ENCODE peak calls at places on chromosome 7, in four cellular contexts. M is heart right ventricle, H is aorta, P is GM23338. A is an unnamed sample.

GRCh38 chr7:133207687-133208086 is 45.2 kb upstream of the EXOC4 start:
- DNase-seq in H (no peak), P (peak; percentile 63), M (no peak), A (no peak)

GRCh38 chr7:90717286-90718060 is 121.4 kb downstream of the CDK14 start:
- DNase-seq in H (no peak), P (no peak), M (no peak), A (no peak)

GRCh38 chr7:70668606-70669358 is 463.2 kb upstream of the GALNT17 start:
- DNase-seq in M (peak; percentile 53), H (peak; percentile 88), P (peak; percentile 28), A (no peak)

GRCh38 chr7:120014920-120015465 is 258.0 kb upstream of the KCND2 start:
- DNase-seq in H (no peak), M (no peak), P (peak; percentile 37), A (no peak)

GRCh38 chr7:54880326-54880989 is 121.4 kb upstream of the SEC61G start:
- DNase-seq in H (no peak), M (no peak), P (no peak), A (no peak)

GRCh38 chr7:116227678-116228239 is 17.4 kb downstream of the TES start:
- DNase-seq in H (no peak), M (no peak), P (no peak), A (no peak)

GRCh38 chr7:151394076-151395035 is 15.5 kb downstream of the WDR86 start:
- DNase-seq in M (no peak), H (no peak), P (no peak), A (no peak)

GRCh38 chr7:22333680-22334141 is 23.2 kb downstream of the RAPGEF5 start:
- DNase-seq in M (no peak), P (no peak), H (peak; percentile 40), A (no peak)

GRCh38 chr7:143485500-143485899 is 7.8 kb downstream of the TAS2R41 start:
- DNase-seq in H (no peak), M (no peak), P (no peak), A (no peak)

GRCh38 chr7:7554647-7555575 is 11.8 kb upstream of the MIOS start:
- DNase-seq in P (no peak), M (no peak), H (no peak), A (peak; percentile 69)

GRCh38 chr7:76505168-76506080 is 4.9 kb upstream of the UPK3B start:
- DNase-seq in M (no peak), P (peak; percentile 5), H (no peak), A (peak; percentile 13)

GRCh38 chr7:2504128-2504817 is 15.3 kb upstream of the LFNG start:
- DNase-seq in H (no peak), M (no peak), P (no peak), A (no peak)

GRCh38 chr7:64407148-64407547 is 93.4 kb downstream of the ZNF736 start:
- DNase-seq in H (no peak), M (no peak), P (no peak), A (no peak)

GRCh38 chr7:63925626-63926460 is 72.8 kb upstream of the ZNF722 start:
- DNase-seq in M (peak; percentile 88), H (peak; percentile 95), P (no peak), A (peak; percentile 94)

GRCh38 chr7:31741852-31742251 is 54.8 kb downstream of the PPP1R17 start:
- DNase-seq in H (no peak), M (no peak), P (no peak), A (no peak)

GRCh38 chr7:122307228-122307619 is 2.7 kb upstream of the FEZF1 start:
- DNase-seq in P (peak; percentile 80), H (no peak), M (no peak), A (no peak)

GRCh38 chr7:24572421-24573007 is 738 bp upstream of the PALS2 start:
- DNase-seq in M (peak; percentile 13), P (peak; percentile 21), H (peak; percentile 83), A (peak; percentile 56)

GRCh38 chr7:41292457-41292856 is 410.4 kb downstream of the INHBA start:
- DNase-seq in P (no peak), M (no peak), H (no peak), A (no peak)

GRCh38 chr7:53984776-53985175 is 557.4 kb upstream of the VSTM2A start:
- DNase-seq in M (no peak), H (no peak), P (no peak), A (no peak)

DNA sequence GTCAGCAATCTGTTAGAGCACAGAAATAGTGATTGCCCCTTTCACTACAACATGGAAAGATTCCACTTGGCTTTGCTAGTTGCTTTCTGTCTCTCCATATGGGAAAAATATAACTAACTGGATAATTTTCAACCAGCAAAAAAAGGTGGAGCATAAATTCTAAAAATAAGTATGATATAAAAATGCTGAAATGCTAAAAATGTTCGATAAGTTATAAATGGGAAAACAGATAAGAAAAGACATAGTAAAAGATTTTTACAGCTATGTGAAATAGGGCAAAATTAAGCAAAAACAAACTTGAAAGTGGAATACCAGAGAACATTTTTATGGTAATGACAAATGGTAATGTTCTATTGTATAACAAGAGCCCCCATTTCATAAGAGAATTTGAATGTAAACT is 90.2 kb downstream of the GPR85 start:
- DNase-seq in M (no peak), H (no peak), P (no peak), A (no peak)
- H3K27ac ChIP-seq in M (peak overlapping the region; percentile 90), H (no peak overlapping the region), P (no peak overlapping the region), A (no peak overlapping the region)

DNA sequence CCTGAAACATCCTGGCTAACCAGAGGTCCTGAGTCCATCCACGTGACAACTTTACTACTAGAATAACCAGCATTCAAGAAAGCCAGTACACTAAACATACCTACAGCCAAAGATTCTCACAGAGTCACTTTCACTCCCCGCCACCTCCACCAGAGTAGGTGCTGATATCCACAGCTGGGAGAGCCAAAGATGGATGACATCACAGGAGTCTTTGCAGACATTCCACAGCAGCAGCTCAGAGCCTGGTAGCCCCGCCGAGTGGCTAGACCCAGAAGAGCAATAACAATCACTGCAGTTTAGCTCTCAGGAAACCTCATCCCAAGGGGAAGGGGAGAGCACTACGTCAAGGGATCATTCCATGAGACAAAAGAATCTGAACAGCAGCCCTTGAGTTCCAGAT is 13.5 kb upstream of the ADAM22 start:
- DNase-seq in M (no peak), H (no peak), P (peak; percentile 41), A (no peak)
- H3K27me3 ChIP-seq in M (no peaks in the 10 kb centered on the region), H (no peaks in the 10 kb centered on the region), P (no peaks in the 10 kb centered on the region), A (no peaks in the 10 kb centered on the region)

DNA sequence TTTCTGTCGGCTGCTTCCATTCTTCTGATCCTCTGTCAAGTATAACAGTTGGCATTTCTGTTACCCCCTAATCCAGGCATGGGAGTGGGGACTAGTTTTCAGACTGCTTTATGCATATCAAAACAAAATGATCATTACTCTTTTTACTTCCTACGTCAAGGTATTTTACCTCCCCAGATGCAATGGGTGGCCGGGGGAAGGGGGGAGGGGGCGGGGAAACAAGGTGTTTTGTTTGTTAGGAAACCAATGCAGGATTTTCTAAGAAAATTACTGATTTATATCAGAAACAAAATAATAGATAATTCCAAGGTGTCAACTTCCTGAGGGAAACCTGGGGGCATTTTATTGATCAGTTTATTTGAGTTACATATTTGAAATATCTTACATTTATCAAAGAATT is 66.3 kb downstream of the NRF1 start:
- DNase-seq in P (no peak), H (no peak), M (no peak), A (no peak)
- H3K27ac ChIP-seq in P (peak overlapping the region; percentile 2), H (no peak overlapping the region), M (no peak overlapping the region), A (no peak overlapping the region)

GRCh38 chr7:136251826-136252225 is 274.7 kb upstream of the MTPN start:
- DNase-seq in P (peak; percentile 17), H (no peak), M (no peak), A (no peak)
- H3K27me3 ChIP-seq in P (no peaks in the 10 kb centered on the region), H (no peaks in the 10 kb centered on the region), M (no peaks in the 10 kb centered on the region), A (no peaks in the 10 kb centered on the region)

GRCh38 chr7:44433255-44434022 is 57.0 kb downstream of the NUDCD3 start:
- DNase-seq in H (no peak), M (no peak), P (no peak), A (no peak)
- H3K27ac ChIP-seq in H (no peak overlapping the region), M (no peak overlapping the region), P (no peak overlapping the region), A (no peak overlapping the region)

GRCh38 chr7:28550580-28551205 is 138.4 kb downstream of the CREB5 start:
- DNase-seq in M (no peak), P (no peak), H (no peak), A (no peak)

GRCh38 chr7:28547115-28547514 is 134.8 kb downstream of the CREB5 start:
- DNase-seq in M (no peak), H (no peak), P (no peak), A (no peak)

GRCh38 chr7:28551311-28551710 is 139.0 kb downstream of the CREB5 start:
- DNase-seq in M (no peak), H (no peak), P (no peak), A (no peak)

GRCh38 chr7:28546067-28546466 is 133.7 kb downstream of the CREB5 start:
- DNase-seq in M (no peak), P (no peak), H (no peak), A (no peak)

DNA sequence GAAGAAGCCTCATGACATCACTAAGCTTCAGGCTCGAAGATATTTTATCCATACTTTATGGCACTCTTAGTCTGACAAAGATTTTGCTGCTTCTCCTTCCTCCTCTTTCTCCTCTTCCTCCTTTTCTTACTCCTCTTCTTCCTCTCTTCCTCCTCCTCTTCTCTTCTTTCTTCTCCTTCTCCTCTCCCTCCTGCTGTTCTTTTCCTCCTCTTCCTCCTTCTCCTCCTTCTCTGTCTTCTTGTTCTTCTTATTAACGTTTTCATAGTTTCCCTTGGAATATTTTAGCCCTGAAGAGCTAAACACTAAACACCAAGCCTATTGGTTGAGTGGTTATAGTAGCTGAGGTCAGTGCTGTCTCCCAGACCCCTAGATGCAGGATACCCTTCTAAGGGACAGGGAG is 137.7 kb downstream of the CREB5 start:
- DNase-seq in P (no peak), M (no peak), H (no peak), A (no peak)
- H3K27me3 ChIP-seq in P (no peaks in the 10 kb centered on the region), M (no peaks in the 10 kb centered on the region), H (no peaks in the 10 kb centered on the region), A (no peaks in the 10 kb centered on the region)

DNA sequence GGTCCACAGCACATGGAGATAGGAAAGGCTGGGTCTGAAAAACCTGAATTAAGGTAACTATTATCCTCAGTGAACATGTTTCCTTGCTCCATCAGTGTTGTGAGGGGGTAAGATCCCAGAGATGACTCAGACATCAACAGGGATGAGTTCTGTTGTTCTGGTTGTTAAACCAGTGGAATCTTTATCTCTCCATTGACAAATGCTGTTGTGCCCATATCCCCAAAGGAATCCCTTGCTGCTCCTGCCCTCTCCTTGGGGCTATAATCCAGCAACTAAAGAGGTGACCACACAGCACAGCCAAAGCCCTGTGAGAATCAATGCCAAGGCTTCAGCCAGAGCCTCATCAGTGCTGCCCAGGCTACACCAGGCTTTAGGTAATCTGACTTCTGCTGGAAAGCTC is 113.4 kb downstream of the JAZF1 start:
- DNase-seq in P (no peak), M (no peak), H (no peak), A (no peak)
- H3K27ac ChIP-seq in P (no peak overlapping the region), M (no peak overlapping the region), H (no peak overlapping the region), A (no peak overlapping the region)

GRCh38 chr7:27111753-27112277 is 9.3 kb upstream of the HOXA2 start:
- DNase-seq in H (no peak), P (no peak), M (no peak), A (no peak)
- H3K27me3 ChIP-seq in H (no peaks in the 10 kb centered on the region), P (peaks cover 97% of the 10 kb centered on the region), M (peaks cover 98% of the 10 kb centered on the region), A (no peaks in the 10 kb centered on the region)